ENCODE peak calls at places on chromosomes 13 and 19, in four cellular contexts. B is HepG2, L is K562, F is SK-N-SH. T is an unnamed sample.

GRCh38 chr13:26050568-26051230 is 1.1 kb downstream of the SHISA2 start:
- DNase-seq in B (no peak), L (no peak), F (peak; percentile 66), T (peak; percentile 72)

GRCh38 chr13:36359301-36359950 is 13.2 kb upstream of the SPART start:
- DNase-seq in L (no peak), B (peak; percentile 55), F (no peak), T (no peak)

GRCh38 chr13:29523199-29523931 is 72.1 kb downstream of the SLC7A1 start:
- DNase-seq in F (no peak), L (no peak), B (no peak), T (no peak)

GRCh38 chr13:80177327-80177726 is 163.6 kb downstream of the SPRY2 start:
- DNase-seq in B (no peak), F (no peak), L (no peak), T (no peak)

GRCh38 chr19:53908106-53908932 is 759 bp upstream of the CACNG7 start:
- DNase-seq in L (peak; percentile 61), F (peak; percentile 89), B (no peak), T (peak; percentile 94)

GRCh38 chr13:32060319-32060924 is 28.8 kb downstream of the FRY start:
- DNase-seq in B (peak; percentile 40), F (no peak), L (no peak), T (no peak)

GRCh38 chr13:105611424-105611823 is 924.0 kb downstream of the EFNB2 start:
- DNase-seq in L (no peak), B (no peak), F (no peak), T (no peak)

GRCh38 chr19:29318581-29318980 is 105.6 kb upstream of the UQCRFS1 start:
- DNase-seq in F (no peak), B (no peak), L (no peak), T (no peak)

GRCh38 chr13:28586585-28587540 is 72.1 kb upstream of the POMP start:
- DNase-seq in B (no peak), F (no peak), L (no peak), T (no peak)

GRCh38 chr13:48125794-48126228 is 30.9 kb upstream of the MED4 start:
- DNase-seq in L (no peak), F (no peak), B (peak; percentile 25), T (no peak)

GRCh38 chr19:1183543-1184172 is 9.6 kb upstream of the SBNO2 start:
- DNase-seq in F (peak; percentile 10), B (peak; percentile 77), L (no peak), T (no peak)

DNA sequence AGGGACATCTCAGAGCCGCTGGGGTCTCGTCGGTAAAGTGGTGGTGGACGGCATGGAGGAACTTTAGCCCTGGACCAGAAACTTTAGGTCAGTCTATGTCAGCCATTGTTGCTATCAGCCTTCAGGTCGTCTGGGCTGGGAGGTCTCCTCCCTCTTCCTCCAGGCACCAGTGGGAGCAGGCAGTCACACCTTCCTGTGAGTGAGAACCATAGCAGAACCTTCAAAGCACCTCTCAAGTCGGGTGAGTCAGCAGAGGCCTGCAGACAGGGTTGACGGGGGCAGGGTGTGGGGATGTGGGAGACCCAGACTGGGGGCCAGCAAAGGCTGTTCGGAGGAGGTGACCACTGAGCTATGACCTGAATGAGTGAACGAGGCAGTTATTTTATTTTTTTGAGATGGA is 15.4 kb upstream of the SBNO2 start:
- DNase-seq in B (no peak), F (no peak), L (peak; percentile 53), T (no peak)
- TF ChIP-seq FOXJ3 in B (no peak), F (no peak), L (no peak), T (no peak)

GRCh38 chr19:32877977-32878745 is 8.6 kb upstream of the SLC7A9 start:
- DNase-seq in L (no peak), F (no peak), B (no peak), T (no peak)

GRCh38 chr19:32876236-32876918 is 6.8 kb upstream of the SLC7A9 start:
- DNase-seq in F (no peak), L (no peak), B (no peak), T (no peak)

GRCh38 chr19:32877323-32877912 is 7.9 kb upstream of the SLC7A9 start:
- DNase-seq in F (no peak), B (no peak), L (no peak), T (no peak)

GRCh38 chr19:32875428-32875827 is 5.9 kb upstream of the SLC7A9 start:
- DNase-seq in L (no peak), B (no peak), F (no peak), T (no peak)

DNA sequence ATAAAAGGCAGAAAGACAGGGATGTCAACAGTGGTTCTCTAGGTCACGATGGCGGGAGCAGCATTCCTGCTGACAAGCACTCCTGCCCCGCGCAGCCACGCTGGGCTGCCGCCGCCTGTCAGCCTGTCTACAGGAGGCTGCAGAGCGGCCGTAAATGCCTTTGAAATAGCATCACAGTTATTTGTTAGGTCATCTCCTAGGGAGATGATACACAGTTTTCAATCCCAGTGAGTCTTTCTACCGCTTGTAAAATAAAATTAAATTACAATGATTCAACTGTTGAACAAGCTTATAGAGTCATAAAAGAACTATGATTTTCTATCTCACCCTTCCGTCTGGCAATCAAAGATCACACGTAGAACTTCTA is 7.3 kb upstream of the SLC7A9 start:
- DNase-seq in B (no peak), L (no peak), F (no peak), T (no peak)
- TF ChIP-seq FOXJ3 in B (no peak), L (no peak), F (no peak), T (no peak)

GRCh38 chr13:43422061-43422460 is 364.7 kb downstream of the ENOX1 start:
- DNase-seq in B (no peak), L (no peak), F (no peak), T (no peak)
- TF ChIP-seq FOXJ3 in B (no peak), L (no peak), F (no peak), T (no peak)

DNA sequence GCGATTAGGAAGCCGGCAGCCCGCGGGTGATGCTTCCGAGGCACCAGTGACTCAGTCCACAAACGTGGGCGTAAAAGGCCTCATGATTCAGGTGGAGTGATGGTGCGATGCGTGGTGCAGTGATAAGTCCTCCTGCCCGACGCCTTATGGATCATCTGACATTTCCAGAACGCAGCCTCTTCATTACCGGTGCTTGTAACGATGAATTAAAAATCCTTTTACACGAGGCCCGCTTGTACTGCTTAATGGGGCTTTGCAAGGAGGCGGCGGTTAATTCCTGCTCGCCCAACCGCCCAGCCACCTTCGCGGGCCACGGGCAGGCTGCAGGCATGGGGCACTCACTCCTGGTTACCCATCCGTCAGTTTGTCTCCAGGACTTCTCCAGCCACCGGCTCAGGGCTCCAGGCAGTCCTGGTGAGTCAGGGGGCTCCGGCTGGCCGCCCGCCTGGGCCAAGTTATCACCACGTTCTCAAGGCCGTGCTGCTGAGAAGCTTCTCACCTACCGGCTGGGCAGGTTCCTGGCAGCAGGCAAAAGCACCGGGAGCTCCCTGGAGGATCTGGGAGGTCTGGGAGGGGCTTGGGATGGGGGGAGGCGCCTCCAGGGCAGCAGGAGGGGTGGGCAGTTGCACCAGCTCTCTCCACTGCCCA is 172.5 kb downstream of the KDM4B start:
- DNase-seq in B (no peak), F (no peak), L (no peak), T (no peak)
- TF ChIP-seq FOXJ3 in B (no peak), F (no peak), L (no peak), T (no peak)

GRCh38 chr19:2132191-2132590 is 19.2 kb downstream of the AP3D1 start:
- DNase-seq in B (no peak), F (no peak), L (no peak), T (no peak)
- TF ChIP-seq FOXJ3 in B (no peak), F (no peak), L (no peak), T (no peak)

GRCh38 chr13:54799621-54800226 is 1771.1 kb downstream of the OLFM4 start:
- DNase-seq in F (no peak), L (no peak), B (no peak), T (no peak)
- TF ChIP-seq FOXJ3 in F (no peak), L (no peak), B (no peak), T (no peak)

T was measured in WTC11.